ENCODE peak calls at places on chromosomes 11 and 22, in seven cellular contexts. One of them, this sample, is unnamed.

GRCh38 chr11:69010361-69010891 is 2.6 kb downstream of the MRGPRF start:
- DNase-seq in neural crest cell: no peak
- DNase-seq in activated T-cell treated with anti-CD3 and anti-CD28 coated beads for 1 hour: no peak
- DNase-seq in cardiac fibroblast: no peak
- DNase-seq in lung microvascular endothelial cell: no peak
- DNase-seq in SW480: peak; percentile 81
- DNase-seq in fibroblast of villous mesenchyme: no peak
- DNase-seq in this sample: no peak

GRCh38 chr22:47176573-47177333 is 414.3 kb downstream of the TBC1D22A start:
- DNase-seq in activated T-cell treated with anti-CD3 and anti-CD28 coated beads for 1 hour: no peak
- DNase-seq in SW480: no peak
- DNase-seq in cardiac fibroblast: no peak
- DNase-seq in fibroblast of villous mesenchyme: no peak
- DNase-seq in neural crest cell: no peak
- DNase-seq in lung microvascular endothelial cell: no peak
- DNase-seq in this sample: no peak

GRCh38 chr11:79078999-79079398 is 361.8 kb downstream of the TENM4 start:
- DNase-seq in cardiac fibroblast: no peak
- DNase-seq in SW480: no peak
- DNase-seq in neural crest cell: no peak
- DNase-seq in activated T-cell treated with anti-CD3 and anti-CD28 coated beads for 1 hour: no peak
- DNase-seq in fibroblast of villous mesenchyme: no peak
- DNase-seq in lung microvascular endothelial cell: no peak
- DNase-seq in this sample: no peak

GRCh38 chr22:31327786-31328544 is 18.2 kb downstream of the PATZ1 start:
- DNase-seq in neural crest cell: no peak
- DNase-seq in cardiac fibroblast: no peak
- DNase-seq in SW480: no peak
- DNase-seq in fibroblast of villous mesenchyme: no peak
- DNase-seq in activated T-cell treated with anti-CD3 and anti-CD28 coated beads for 1 hour: no peak
- DNase-seq in lung microvascular endothelial cell: no peak
- DNase-seq in this sample: no peak

GRCh38 chr11:128603752-128604472 is 16.6 kb upstream of the ETS1 start:
- DNase-seq in activated T-cell treated with anti-CD3 and anti-CD28 coated beads for 1 hour: no peak
- DNase-seq in neural crest cell: no peak
- DNase-seq in lung microvascular endothelial cell: no peak
- DNase-seq in cardiac fibroblast: no peak
- DNase-seq in fibroblast of villous mesenchyme: no peak
- DNase-seq in SW480: peak; percentile 28
- DNase-seq in this sample: no peak

GRCh38 chr11:79198898-79199250 is 242.0 kb downstream of the TENM4 start:
- DNase-seq in lung microvascular endothelial cell: peak; percentile 22
- DNase-seq in activated T-cell treated with anti-CD3 and anti-CD28 coated beads for 1 hour: no peak
- DNase-seq in neural crest cell: no peak
- DNase-seq in cardiac fibroblast: peak; percentile 39
- DNase-seq in SW480: no peak
- DNase-seq in fibroblast of villous mesenchyme: no peak
- DNase-seq in this sample: no peak

GRCh38 chr22:49372530-49373288 is 455.0 kb downstream of the BRD1 start:
- DNase-seq in SW480: peak; percentile 90
- DNase-seq in neural crest cell: no peak
- DNase-seq in fibroblast of villous mesenchyme: no peak
- DNase-seq in cardiac fibroblast: peak; percentile 2
- DNase-seq in activated T-cell treated with anti-CD3 and anti-CD28 coated beads for 1 hour: no peak
- DNase-seq in lung microvascular endothelial cell: no peak
- DNase-seq in this sample: peak; percentile 17

GRCh38 chr11:32713496-32713895 is 81.0 kb downstream of the CCDC73 start:
- DNase-seq in fibroblast of villous mesenchyme: peak; percentile 4
- DNase-seq in cardiac fibroblast: peak; percentile 31
- DNase-seq in neural crest cell: no peak
- DNase-seq in activated T-cell treated with anti-CD3 and anti-CD28 coated beads for 1 hour: no peak
- DNase-seq in lung microvascular endothelial cell: peak; percentile 3
- DNase-seq in SW480: peak; percentile 21
- DNase-seq in this sample: no peak

GRCh38 chr11:27263046-27263445 is 100.0 kb downstream of the CCDC34 start:
- DNase-seq in lung microvascular endothelial cell: no peak
- DNase-seq in fibroblast of villous mesenchyme: no peak
- DNase-seq in cardiac fibroblast: no peak
- DNase-seq in activated T-cell treated with anti-CD3 and anti-CD28 coated beads for 1 hour: no peak
- DNase-seq in SW480: no peak
- DNase-seq in neural crest cell: no peak
- DNase-seq in this sample: no peak

GRCh38 chr22:49415219-49415951 is 412.3 kb downstream of the BRD1 start:
- DNase-seq in cardiac fibroblast: no peak
- DNase-seq in neural crest cell: no peak
- DNase-seq in activated T-cell treated with anti-CD3 and anti-CD28 coated beads for 1 hour: no peak
- DNase-seq in lung microvascular endothelial cell: no peak
- DNase-seq in fibroblast of villous mesenchyme: no peak
- DNase-seq in SW480: no peak
- DNase-seq in this sample: no peak

GRCh38 chr11:93497575-93497974 is 45.6 kb downstream of the SMCO4 start:
- DNase-seq in SW480: no peak
- DNase-seq in fibroblast of villous mesenchyme: no peak
- DNase-seq in cardiac fibroblast: no peak
- DNase-seq in neural crest cell: no peak
- DNase-seq in lung microvascular endothelial cell: no peak
- DNase-seq in activated T-cell treated with anti-CD3 and anti-CD28 coated beads for 1 hour: no peak
- DNase-seq in this sample: no peak

GRCh38 chr11:86214710-86215109 is 29.8 kb upstream of the EED start:
- DNase-seq in cardiac fibroblast: peak; percentile 16
- DNase-seq in activated T-cell treated with anti-CD3 and anti-CD28 coated beads for 1 hour: no peak
- DNase-seq in neural crest cell: no peak
- DNase-seq in lung microvascular endothelial cell: no peak
- DNase-seq in fibroblast of villous mesenchyme: no peak
- DNase-seq in SW480: no peak
- DNase-seq in this sample: no peak

GRCh38 chr11:106999203-106999602 is 19.1 kb downstream of the GUCY1A2 start:
- DNase-seq in lung microvascular endothelial cell: no peak
- DNase-seq in neural crest cell: no peak
- DNase-seq in cardiac fibroblast: peak; percentile 60
- DNase-seq in activated T-cell treated with anti-CD3 and anti-CD28 coated beads for 1 hour: no peak
- DNase-seq in SW480: no peak
- DNase-seq in fibroblast of villous mesenchyme: no peak
- DNase-seq in this sample: no peak

GRCh38 chr22:23494593-23495266 is 85.4 kb downstream of the IGLL1 start:
- DNase-seq in lung microvascular endothelial cell: no peak
- DNase-seq in activated T-cell treated with anti-CD3 and anti-CD28 coated beads for 1 hour: no peak
- DNase-seq in fibroblast of villous mesenchyme: no peak
- DNase-seq in cardiac fibroblast: no peak
- DNase-seq in SW480: no peak
- DNase-seq in neural crest cell: no peak
- DNase-seq in this sample: no peak

GRCh38 chr11:68273056-68273738 is 1.4 kb upstream of the C11orf24 start:
- DNase-seq in lung microvascular endothelial cell: no peak
- DNase-seq in SW480: no peak
- DNase-seq in cardiac fibroblast: no peak
- DNase-seq in fibroblast of villous mesenchyme: no peak
- DNase-seq in activated T-cell treated with anti-CD3 and anti-CD28 coated beads for 1 hour: no peak
- DNase-seq in neural crest cell: no peak
- DNase-seq in this sample: no peak

GRCh38 chr11:64971421-64972233 is at the start of gene MAJIN:
- DNase-seq in cardiac fibroblast: peak; percentile 85
- DNase-seq in lung microvascular endothelial cell: peak; percentile 80
- DNase-seq in SW480: no peak
- DNase-seq in fibroblast of villous mesenchyme: peak; percentile 80
- DNase-seq in activated T-cell treated with anti-CD3 and anti-CD28 coated beads for 1 hour: peak; percentile 93
- DNase-seq in neural crest cell: no peak
- DNase-seq in this sample: no peak

GRCh38 chr11:34633640-34633989 is 12.7 kb downstream of the EHF start:
- DNase-seq in fibroblast of villous mesenchyme: no peak
- DNase-seq in cardiac fibroblast: no peak
- DNase-seq in neural crest cell: no peak
- DNase-seq in activated T-cell treated with anti-CD3 and anti-CD28 coated beads for 1 hour: no peak
- DNase-seq in SW480: no peak
- DNase-seq in lung microvascular endothelial cell: no peak
- DNase-seq in this sample: no peak

GRCh38 chr11:27882066-27882697 is 181.9 kb upstream of the BDNF start:
- DNase-seq in neural crest cell: no peak
- DNase-seq in cardiac fibroblast: no peak
- DNase-seq in activated T-cell treated with anti-CD3 and anti-CD28 coated beads for 1 hour: no peak
- DNase-seq in fibroblast of villous mesenchyme: peak; percentile 44
- DNase-seq in lung microvascular endothelial cell: no peak
- DNase-seq in SW480: peak; percentile 40
- DNase-seq in this sample: no peak

This sample was measured in NCI-H460.